ENCODE peak calls at places on chromosomes 13 and 19, in five cellular contexts. One of them, this sample, is unnamed.

GRCh38 chr13:26967119-26968038 is 204.2 kb downstream of the USP12 start:
- DNase-seq in body of pancreas: no peak
- DNase-seq in breast epithelium: no peak
- DNase-seq in uterus: peak; percentile 30
- DNase-seq in heart left ventricle: peak; percentile 49
- DNase-seq in this sample: no peak

GRCh38 chr13:38656699-38657098 is 30.2 kb upstream of the FREM2 start:
- DNase-seq in body of pancreas: peak; percentile 40
- DNase-seq in breast epithelium: no peak
- DNase-seq in uterus: no peak
- DNase-seq in heart left ventricle: no peak
- DNase-seq in this sample: no peak

GRCh38 chr13:111241006-111241755 is 79.3 kb upstream of the TEX29 start:
- DNase-seq in body of pancreas: no peak
- DNase-seq in breast epithelium: no peak
- DNase-seq in uterus: no peak
- DNase-seq in heart left ventricle: no peak
- DNase-seq in this sample: no peak

GRCh38 chr19:42024622-42025111 is 30.6 kb upstream of the ATP1A3 start:
- DNase-seq in body of pancreas: no peak
- DNase-seq in breast epithelium: peak; percentile 24
- DNase-seq in uterus: peak; percentile 31
- DNase-seq in heart left ventricle: peak; percentile 74
- DNase-seq in this sample: no peak

GRCh38 chr19:38168632-38169031 is 55.4 kb downstream of the DPF1 start:
- DNase-seq in body of pancreas: no peak
- DNase-seq in breast epithelium: no peak
- DNase-seq in uterus: no peak
- DNase-seq in heart left ventricle: no peak
- DNase-seq in this sample: no peak

GRCh38 chr19:1650627-1651009 is 1.8 kb downstream of the TCF3 start:
- DNase-seq in body of pancreas: no peak
- DNase-seq in breast epithelium: no peak
- DNase-seq in uterus: no peak
- DNase-seq in heart left ventricle: no peak
- DNase-seq in this sample: no peak

GRCh38 chr19:12745166-12745897 is 6.3 kb upstream of the BEST2 start:
- DNase-seq in body of pancreas: no peak
- DNase-seq in breast epithelium: no peak
- DNase-seq in uterus: no peak
- DNase-seq in heart left ventricle: no peak
- DNase-seq in this sample: no peak

GRCh38 chr19:51339313-51339686 is 2.6 kb downstream of the VSIG10L start:
- DNase-seq in body of pancreas: no peak
- DNase-seq in breast epithelium: peak; percentile 23
- DNase-seq in uterus: no peak
- DNase-seq in heart left ventricle: no peak
- DNase-seq in this sample: no peak

GRCh38 chr19:50252111-50252886 is 48.9 kb downstream of the MYH14 start:
- DNase-seq in body of pancreas: peak; percentile 29
- DNase-seq in breast epithelium: no peak
- DNase-seq in uterus: no peak
- DNase-seq in heart left ventricle: no peak
- DNase-seq in this sample: no peak

GRCh38 chr13:67438465-67438864 is 208.3 kb upstream of the PCDH9 start:
- DNase-seq in body of pancreas: no peak
- DNase-seq in breast epithelium: no peak
- DNase-seq in uterus: no peak
- DNase-seq in heart left ventricle: no peak
- DNase-seq in this sample: no peak

GRCh38 chr19:46919324-46919723 is 58.5 kb downstream of the ARHGAP35 start:
- DNase-seq in body of pancreas: no peak
- DNase-seq in breast epithelium: peak; percentile 43
- DNase-seq in uterus: no peak
- DNase-seq in heart left ventricle: no peak
- DNase-seq in this sample: no peak

GRCh38 chr19:32603961-32604360 is 23.0 kb downstream of the PDCD5 start:
- DNase-seq in body of pancreas: no peak
- DNase-seq in breast epithelium: no peak
- DNase-seq in uterus: no peak
- DNase-seq in heart left ventricle: no peak
- DNase-seq in this sample: no peak

GRCh38 chr13:34466301-34466700 is 475.8 kb upstream of the NBEA start:
- DNase-seq in body of pancreas: no peak
- DNase-seq in breast epithelium: no peak
- DNase-seq in uterus: no peak
- DNase-seq in heart left ventricle: no peak
- DNase-seq in this sample: no peak

GRCh38 chr13:85313761-85314503 is 485.3 kb downstream of the SLITRK6 start:
- DNase-seq in body of pancreas: no peak
- DNase-seq in breast epithelium: no peak
- DNase-seq in uterus: no peak
- DNase-seq in heart left ventricle: no peak
- DNase-seq in this sample: no peak

DNA sequence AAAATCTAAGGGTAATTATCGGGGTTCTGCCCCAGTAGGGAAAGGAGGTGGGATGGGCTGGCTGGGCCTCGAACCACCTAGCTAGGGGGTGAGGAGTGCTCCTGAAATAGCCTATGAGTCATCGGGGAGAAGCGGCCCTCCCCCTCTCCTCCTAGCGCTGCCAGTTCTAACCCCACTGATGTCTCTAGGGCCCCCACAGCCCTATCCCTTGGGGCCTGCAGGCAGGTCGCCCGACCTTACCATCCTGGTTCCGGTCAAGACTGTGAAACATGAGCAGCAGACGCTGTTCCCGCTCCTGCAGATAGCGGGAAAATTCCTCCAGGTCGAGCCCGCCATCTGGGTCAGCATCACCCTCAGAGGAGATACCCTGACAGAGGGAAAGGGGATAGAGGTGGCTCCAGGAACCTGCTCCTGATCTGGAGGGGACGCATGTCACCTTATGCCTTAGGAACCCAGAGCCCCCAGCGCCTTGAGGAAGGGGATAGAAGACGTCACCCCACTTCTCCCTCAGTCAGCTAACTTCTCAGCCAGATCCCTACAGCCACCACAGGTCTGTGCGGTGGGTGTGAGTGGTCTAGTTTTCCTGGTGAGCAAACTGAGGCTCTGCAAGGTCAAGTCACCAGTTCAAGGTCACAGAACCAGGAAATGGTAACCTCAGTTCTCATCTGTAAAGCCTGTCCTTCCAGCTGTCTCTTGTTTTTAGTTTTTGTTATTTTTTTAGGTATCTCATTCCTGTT is 1.5 kb downstream of the SLC25A23 start:
- DNase-seq in body of pancreas: no peak
- DNase-seq in breast epithelium: no peak
- DNase-seq in uterus: no peak
- DNase-seq in heart left ventricle: no peak
- DNase-seq in this sample: no peak
- TF ChIP-seq POLR2A in body of pancreas: no peak
- TF ChIP-seq POLR2A in breast epithelium: no peak
- TF ChIP-seq POLR2A in uterus: no peak
- TF ChIP-seq POLR2A in heart left ventricle: no peak
- TF ChIP-seq POLR2A in this sample: no peak

GRCh38 chr19:7318176-7318575 is 24.0 kb upstream of the INSR start:
- DNase-seq in body of pancreas: no peak
- DNase-seq in breast epithelium: no peak
- DNase-seq in uterus: no peak
- DNase-seq in heart left ventricle: no peak
- DNase-seq in this sample: no peak
- TF ChIP-seq POLR2A in body of pancreas: no peak
- TF ChIP-seq POLR2A in breast epithelium: no peak
- TF ChIP-seq POLR2A in uterus: no peak
- TF ChIP-seq POLR2A in heart left ventricle: no peak
- TF ChIP-seq POLR2A in this sample: no peak

DNA sequence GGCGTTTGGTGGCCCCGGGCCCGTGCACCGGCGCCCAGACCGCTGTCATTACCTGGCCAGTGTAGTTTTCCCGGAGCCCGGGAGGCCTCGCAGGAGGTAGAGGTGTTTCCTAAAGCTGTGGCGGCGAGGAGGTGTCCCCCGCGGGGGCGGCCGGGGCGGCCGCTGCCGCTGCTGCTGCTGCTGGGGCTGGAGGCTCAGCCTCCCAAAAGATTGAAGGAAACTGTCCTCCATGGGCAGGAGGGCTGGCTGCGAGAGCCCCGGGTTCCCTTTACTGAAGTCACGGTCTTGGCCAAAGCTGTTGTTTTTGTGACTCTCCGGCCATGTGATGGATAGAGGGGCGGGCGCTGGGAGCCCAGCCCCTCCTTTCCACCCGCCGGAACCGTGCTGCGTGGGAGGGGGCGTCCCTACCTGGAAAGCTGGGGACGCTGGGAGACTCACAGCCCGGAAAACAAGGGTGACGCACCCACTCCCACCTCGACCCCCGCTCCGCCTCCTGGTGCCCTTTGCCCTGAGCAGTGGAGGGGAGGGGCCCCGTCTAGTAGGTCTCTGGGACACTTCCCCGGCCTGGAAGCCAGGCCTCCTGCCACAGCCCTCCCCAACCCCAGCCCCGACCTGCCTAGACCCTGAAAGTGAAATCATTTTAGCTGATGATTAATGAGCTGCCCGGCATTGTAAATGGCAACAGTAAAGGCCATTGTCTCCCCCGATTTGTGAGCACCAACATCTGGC is at the start of gene N4BP2L1:
- DNase-seq in body of pancreas: peak; percentile 81
- DNase-seq in breast epithelium: peak; percentile 83
- DNase-seq in uterus: peak; percentile 75
- DNase-seq in heart left ventricle: peak; percentile 82
- DNase-seq in this sample: no peak
- TF ChIP-seq POLR2A in body of pancreas: peak; percentile 91
- TF ChIP-seq POLR2A in breast epithelium: peak; percentile 84
- TF ChIP-seq POLR2A in uterus: peak; percentile 96
- TF ChIP-seq POLR2A in heart left ventricle: peak; percentile 89
- TF ChIP-seq POLR2A in this sample: no peak

GRCh38 chr19:16206637-16207036 is 8.9 kb downstream of the AP1M1 start:
- DNase-seq in body of pancreas: no peak
- DNase-seq in breast epithelium: no peak
- DNase-seq in uterus: no peak
- DNase-seq in heart left ventricle: no peak
- DNase-seq in this sample: no peak
- TF ChIP-seq POLR2A in body of pancreas: no peak
- TF ChIP-seq POLR2A in breast epithelium: no peak
- TF ChIP-seq POLR2A in uterus: no peak
- TF ChIP-seq POLR2A in heart left ventricle: no peak
- TF ChIP-seq POLR2A in this sample: no peak

DNA sequence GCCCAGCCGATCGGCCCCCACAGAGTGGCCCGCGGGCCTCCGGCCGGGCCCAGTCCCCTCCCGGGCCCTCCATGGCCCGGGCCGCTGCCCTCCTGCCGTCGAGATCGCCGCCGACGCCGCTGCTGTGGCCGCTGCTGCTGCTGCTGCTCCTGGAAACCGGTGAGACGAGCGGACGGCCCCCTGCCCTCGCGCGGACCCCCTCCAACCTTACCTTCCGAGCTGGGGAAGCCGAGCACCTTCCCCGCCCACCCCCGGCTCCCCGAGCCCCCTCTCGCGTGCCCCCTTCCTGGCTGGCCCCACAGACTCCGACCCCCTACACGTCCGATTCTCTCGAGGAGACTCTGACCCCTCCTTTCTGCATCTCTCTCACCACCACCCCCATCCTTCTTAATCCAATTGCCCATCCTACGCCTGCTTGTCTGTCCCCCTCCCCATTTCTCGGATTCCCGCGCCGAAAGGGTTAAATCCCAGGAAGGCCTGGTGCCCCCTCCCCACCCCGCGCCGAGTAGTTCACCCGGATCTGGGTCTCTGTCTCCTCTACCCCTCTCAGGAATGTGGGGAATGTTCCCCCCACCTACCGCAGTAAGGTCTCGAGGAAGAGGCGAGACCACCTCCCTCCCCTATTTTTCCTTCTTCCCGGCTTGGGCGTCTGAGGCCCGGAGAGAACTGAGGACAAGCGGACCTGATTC is 502 bp downstream of the NECTIN2 start:
- DNase-seq in body of pancreas: peak; percentile 62
- DNase-seq in breast epithelium: peak; percentile 50
- DNase-seq in uterus: peak; percentile 53
- DNase-seq in heart left ventricle: peak; percentile 51
- DNase-seq in this sample: no peak
- TF ChIP-seq POLR2A in body of pancreas: no peak
- TF ChIP-seq POLR2A in breast epithelium: no peak
- TF ChIP-seq POLR2A in uterus: no peak
- TF ChIP-seq POLR2A in heart left ventricle: no peak
- TF ChIP-seq POLR2A in this sample: no peak

GRCh38 chr19:17556995-17557394 is 1.5 kb downstream of the COLGALT1 start:
- DNase-seq in body of pancreas: no peak
- DNase-seq in breast epithelium: no peak
- DNase-seq in uterus: no peak
- DNase-seq in heart left ventricle: no peak
- DNase-seq in this sample: no peak

GRCh38 chr19:17555929-17556813 is 722 bp downstream of the COLGALT1 start:
- DNase-seq in body of pancreas: peak; percentile 56
- DNase-seq in breast epithelium: no peak
- DNase-seq in uterus: peak; percentile 55
- DNase-seq in heart left ventricle: peak; percentile 68
- DNase-seq in this sample: no peak

GRCh38 chr19:17557461-17557860 is 2.0 kb downstream of the COLGALT1 start:
- DNase-seq in body of pancreas: no peak
- DNase-seq in breast epithelium: no peak
- DNase-seq in uterus: no peak
- DNase-seq in heart left ventricle: no peak
- DNase-seq in this sample: no peak

GRCh38 chr19:17554968-17555479 is 425 bp upstream of the COLGALT1 start:
- DNase-seq in body of pancreas: no peak
- DNase-seq in breast epithelium: no peak
- DNase-seq in uterus: no peak
- DNase-seq in heart left ventricle: no peak
- DNase-seq in this sample: no peak

DNA sequence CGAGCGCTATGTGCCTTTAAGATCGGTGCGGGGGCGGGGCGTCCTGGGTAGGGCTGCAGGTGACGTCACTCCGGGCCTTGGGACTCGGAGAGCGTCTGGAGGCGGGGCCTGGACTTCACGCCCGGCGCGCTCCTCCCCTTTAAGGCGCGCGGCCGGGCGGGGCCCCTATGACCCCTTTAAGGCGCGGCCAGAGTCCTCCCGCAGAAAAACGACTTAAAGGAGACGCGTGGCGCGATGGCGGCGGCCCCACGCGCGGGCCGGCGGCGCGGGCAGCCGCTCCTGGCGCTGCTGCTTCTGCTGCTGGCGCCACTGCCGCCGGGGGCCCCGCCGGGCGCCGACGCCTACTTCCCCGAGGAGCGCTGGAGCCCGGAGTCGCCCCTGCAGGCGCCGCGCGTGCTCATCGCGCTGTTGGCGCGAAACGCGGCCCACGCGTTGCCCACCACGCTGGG is at the start of gene COLGALT1:
- DNase-seq in body of pancreas: peak; percentile 99
- DNase-seq in breast epithelium: peak; percentile 98
- DNase-seq in uterus: peak; percentile 98
- DNase-seq in heart left ventricle: peak; percentile 99
- DNase-seq in this sample: no peak
- TF ChIP-seq POLR2A in body of pancreas: no peak
- TF ChIP-seq POLR2A in breast epithelium: no peak
- TF ChIP-seq POLR2A in uterus: peak; percentile 38
- TF ChIP-seq POLR2A in heart left ventricle: peak; percentile 50
- TF ChIP-seq POLR2A in this sample: peak; percentile 48

GRCh38 chr19:5220866-5221265 is 119.7 kb downstream of the PTPRS start:
- DNase-seq in body of pancreas: no peak
- DNase-seq in breast epithelium: no peak
- DNase-seq in uterus: no peak
- DNase-seq in heart left ventricle: no peak
- DNase-seq in this sample: peak; percentile 77
- TF ChIP-seq POLR2A in body of pancreas: no peak
- TF ChIP-seq POLR2A in breast epithelium: no peak
- TF ChIP-seq POLR2A in uterus: no peak
- TF ChIP-seq POLR2A in heart left ventricle: no peak
- TF ChIP-seq POLR2A in this sample: no peak